ENCODE peak calls at places on chromosomes 12 and 14, in ten cellular contexts. B is NCI-H2029; L is HT1080; V is cardiac fibroblast; G is tibial nerve; U is stimulated activated CD4-positive, alpha-beta T cell treated with anti-CD3 and anti-CD28 coated beads, Interleukin-4, amount 100 ng/mL, for 24 hours; C is NCI-H1092 treated with DMSO at 0.1 percent for 48 hours; D is NCI-H510A treated with DMSO at 0.1 percent for 48 hours; E is mucosa of descending colon; F is naive B cell. X is an unnamed sample.

GRCh38 chr14:82390586-82390985 is 856.9 kb upstream of the SEL1L start:
- DNase-seq in B (no peak), L (no peak), V (no peak), G (no peak), U (no peak), C (no peak), D (no peak), E (no peak), F (no peak), X (no peak)

GRCh38 chr12:116524964-116525379 is 34.2 kb upstream of the MAP1LC3B2 start:
- DNase-seq in B (no peak), L (peak), V (peak), G (no peak), U (no peak), C (no peak), D (no peak), E (no peak), F (no peak), X (peak)

GRCh38 chr12:117486840-117487659 is 125.6 kb upstream of the NOS1 start:
- DNase-seq in B (no peak), L (peak), V (no peak), G (no peak), U (no peak), C (no peak), D (no peak), E (no peak), F (no peak), X (peak)

GRCh38 chr12:63294327-63294632 is 143.3 kb upstream of the AVPR1A start:
- DNase-seq in B (no peak), L (peak), V (peak), G (no peak), U (no peak), C (no peak), D (no peak), E (no peak), F (no peak), X (peak)

GRCh38 chr14:91611528-91611927 is 101.4 kb upstream of the PPP4R3A start:
- DNase-seq in B (no peak), L (no peak), V (no peak), G (no peak), U (no peak), C (no peak), D (no peak), E (no peak), F (no peak), X (no peak)

GRCh38 chr12:55072093-55072492 is 52.3 kb downstream of the NEUROD4 start:
- DNase-seq in B (peak), L (peak), V (peak), G (no peak), U (peak), C (peak), D (peak), E (peak), F (peak), X (peak)

GRCh38 chr12:117968084-117968789 is 553 bp downstream of the KSR2 start:
- DNase-seq in B (no peak), L (no peak), V (no peak), G (no peak), U (no peak), C (peak), D (peak), E (no peak), F (no peak), X (no peak)

GRCh38 chr14:24965934-24966593 is 83.9 kb downstream of the STXBP6 start:
- DNase-seq in B (peak), L (peak), V (peak), G (peak), U (no peak), C (no peak), D (no peak), E (no peak), F (no peak), X (peak)

GRCh38 chr12:124923906-124924734 is 9.7 kb upstream of the UBC start:
- DNase-seq in B (no peak), L (peak), V (peak), G (no peak), U (no peak), C (no peak), D (no peak), E (no peak), F (no peak), X (peak)

GRCh38 chr12:71010143-71010479 is 89.6 kb upstream of the PTPRR start:
- DNase-seq in B (no peak), L (peak), V (no peak), G (no peak), U (no peak), C (no peak), D (no peak), E (no peak), F (no peak), X (no peak)

GRCh38 chr12:128833418-128833817 is 9.7 kb upstream of the SLC15A4 start:
- DNase-seq in B (no peak), L (no peak), V (no peak), G (no peak), U (no peak), C (no peak), D (no peak), E (no peak), F (no peak), X (no peak)

GRCh38 chr14:68636597-68636996 is 156.3 kb downstream of the ZFP36L1 start:
- DNase-seq in B (no peak), L (no peak), V (no peak), G (no peak), U (no peak), C (no peak), D (no peak), E (no peak), F (no peak), X (no peak)

GRCh38 chr14:90522585-90523191 is 125.9 kb downstream of the CALM1 start:
- DNase-seq in B (peak), L (peak), V (no peak), G (no peak), U (no peak), C (peak), D (peak), E (no peak), F (no peak), X (peak)

GRCh38 chr14:81147140-81147897 is 73.4 kb downstream of the GTF2A1 start:
- DNase-seq in B (no peak), L (no peak), V (no peak), G (no peak), U (no peak), C (no peak), D (no peak), E (no peak), F (no peak), X (no peak)

GRCh38 chr12:128276542-128276941 is 9.6 kb downstream of the TMEM132C start:
- DNase-seq in B (no peak), L (no peak), V (no peak), G (no peak), U (no peak), C (no peak), D (no peak), E (peak), F (no peak), X (no peak)

GRCh38 chr12:64099430-64099829 is 122.7 kb downstream of the KICS2 start:
- DNase-seq in B (no peak), L (peak), V (peak), G (peak), U (no peak), C (no peak), D (no peak), E (no peak), F (no peak), X (peak)

GRCh38 chr12:124673881-124674617 is 106.6 kb upstream of the NCOR2 start:
- DNase-seq in B (no peak), L (no peak), V (no peak), G (no peak), U (no peak), C (no peak), D (no peak), E (no peak), F (no peak), X (no peak)

GRCh38 chr14:92385561-92385960 is 62.6 kb downstream of the SLC24A4 start:
- DNase-seq in B (no peak), L (no peak), V (no peak), G (no peak), U (no peak), C (no peak), D (no peak), E (no peak), F (no peak), X (no peak)